ENCODE peak calls at places on chromosomes 11 and 22, in four cellular contexts. One of them, this sample, is unnamed.

GRCh38 chr11:33187851-33188722 is 26.8 kb upstream of the CSTF3 start:
- DNase-seq in fibroblast of pulmonary artery: no peak
- DNase-seq in anterior cingulate cortex: no peak
- DNase-seq in thoracic aorta: no peak
- DNase-seq in this sample: no peak

GRCh38 chr11:110446594-110446993 is 16.8 kb downstream of the FDX1 start:
- DNase-seq in fibroblast of pulmonary artery: no peak
- DNase-seq in thoracic aorta: no peak
- DNase-seq in anterior cingulate cortex: no peak
- DNase-seq in this sample: no peak

GRCh38 chr11:67114275-67114896 is 4.7 kb upstream of the KDM2A start:
- DNase-seq in anterior cingulate cortex: no peak
- DNase-seq in fibroblast of pulmonary artery: no peak
- DNase-seq in thoracic aorta: no peak
- DNase-seq in this sample: no peak

GRCh38 chr11:10844364-10844763 is 13.5 kb downstream of the ZBED5 start:
- DNase-seq in anterior cingulate cortex: no peak
- DNase-seq in fibroblast of pulmonary artery: no peak
- DNase-seq in thoracic aorta: no peak
- DNase-seq in this sample: no peak

GRCh38 chr11:76910620-76911414 is 50.1 kb downstream of the ACER3 start:
- DNase-seq in thoracic aorta: no peak
- DNase-seq in anterior cingulate cortex: no peak
- DNase-seq in fibroblast of pulmonary artery: peak
- DNase-seq in this sample: no peak

GRCh38 chr22:17773606-17774205 is 563 bp downstream of the BID start:
- DNase-seq in anterior cingulate cortex: no peak
- DNase-seq in fibroblast of pulmonary artery: no peak
- DNase-seq in thoracic aorta: no peak
- DNase-seq in this sample: no peak

GRCh38 chr22:49521787-49522224 is 305.9 kb downstream of the BRD1 start:
- DNase-seq in thoracic aorta: no peak
- DNase-seq in fibroblast of pulmonary artery: no peak
- DNase-seq in anterior cingulate cortex: peak
- DNase-seq in this sample: no peak

GRCh38 chr22:38886333-38886732 is 14.3 kb upstream of the CBX6 start:
- DNase-seq in thoracic aorta: no peak
- DNase-seq in fibroblast of pulmonary artery: no peak
- DNase-seq in anterior cingulate cortex: no peak
- DNase-seq in this sample: peak

GRCh38 chr22:44831885-44832284 is 79.5 kb downstream of the ARHGAP8 start:
- DNase-seq in thoracic aorta: no peak
- DNase-seq in anterior cingulate cortex: no peak
- DNase-seq in fibroblast of pulmonary artery: no peak
- DNase-seq in this sample: no peak

GRCh38 chr11:109940816-109941215 is 152.4 kb upstream of the ZC3H12C start:
- DNase-seq in thoracic aorta: no peak
- DNase-seq in fibroblast of pulmonary artery: peak
- DNase-seq in anterior cingulate cortex: no peak
- DNase-seq in this sample: peak

GRCh38 chr11:129146196-129146595 is 45.9 kb downstream of the ARHGAP32 start:
- DNase-seq in anterior cingulate cortex: no peak
- DNase-seq in fibroblast of pulmonary artery: peak
- DNase-seq in thoracic aorta: no peak
- DNase-seq in this sample: peak

GRCh38 chr11:29773656-29774264 is 243.1 kb downstream of the KCNA4 start:
- DNase-seq in thoracic aorta: no peak
- DNase-seq in anterior cingulate cortex: no peak
- DNase-seq in fibroblast of pulmonary artery: peak
- DNase-seq in this sample: no peak

GRCh38 chr11:35387341-35387982 is 31.9 kb downstream of the SLC1A2 start:
- DNase-seq in fibroblast of pulmonary artery: peak
- DNase-seq in anterior cingulate cortex: no peak
- DNase-seq in thoracic aorta: no peak
- DNase-seq in this sample: no peak

GRCh38 chr11:1397146-1397861 is 7.6 kb downstream of the BRSK2 start:
- DNase-seq in fibroblast of pulmonary artery: no peak
- DNase-seq in thoracic aorta: no peak
- DNase-seq in anterior cingulate cortex: peak
- DNase-seq in this sample: no peak

GRCh38 chr11:48005878-48006277 is 25.5 kb downstream of the PTPRJ start:
- DNase-seq in anterior cingulate cortex: no peak
- DNase-seq in thoracic aorta: no peak
- DNase-seq in fibroblast of pulmonary artery: no peak
- DNase-seq in this sample: no peak

GRCh38 chr11:104764718-104765045 is 133.6 kb downstream of the CASP12 start:
- DNase-seq in anterior cingulate cortex: no peak
- DNase-seq in fibroblast of pulmonary artery: no peak
- DNase-seq in thoracic aorta: no peak
- DNase-seq in this sample: no peak

GRCh38 chr11:132717824-132718223 is 814.5 kb downstream of the OPCML start:
- DNase-seq in thoracic aorta: no peak
- DNase-seq in fibroblast of pulmonary artery: no peak
- DNase-seq in anterior cingulate cortex: no peak
- DNase-seq in this sample: no peak

GRCh38 chr11:9269492-9270030 is 4.4 kb upstream of the DENND5A start:
- DNase-seq in anterior cingulate cortex: no peak
- DNase-seq in thoracic aorta: no peak
- DNase-seq in fibroblast of pulmonary artery: peak
- DNase-seq in this sample: no peak

GRCh38 chr11:105960252-105961245 is 61.5 kb downstream of the MSANTD4 start:
- DNase-seq in fibroblast of pulmonary artery: no peak
- DNase-seq in anterior cingulate cortex: no peak
- DNase-seq in thoracic aorta: no peak
- DNase-seq in this sample: no peak

GRCh38 chr11:7060828-7061227 is 28.0 kb upstream of the RBMXL2 start:
- DNase-seq in fibroblast of pulmonary artery: peak
- DNase-seq in anterior cingulate cortex: no peak
- DNase-seq in thoracic aorta: no peak
- DNase-seq in this sample: peak

GRCh38 chr11:2530855-2531200 is 86.0 kb downstream of the KCNQ1 start:
- DNase-seq in fibroblast of pulmonary artery: no peak
- DNase-seq in thoracic aorta: no peak
- DNase-seq in anterior cingulate cortex: no peak
- DNase-seq in this sample: no peak

GRCh38 chr22:29926057-29926456 is 43.1 kb downstream of the MTMR3 start:
- DNase-seq in thoracic aorta: no peak
- DNase-seq in anterior cingulate cortex: no peak
- DNase-seq in fibroblast of pulmonary artery: no peak
- DNase-seq in this sample: no peak

GRCh38 chr11:118610773-118611432 is 3.5 kb downstream of the PHLDB1 start:
- DNase-seq in anterior cingulate cortex: peak
- DNase-seq in thoracic aorta: no peak
- DNase-seq in fibroblast of pulmonary artery: peak
- DNase-seq in this sample: peak

GRCh38 chr11:86440843-86441242 is 66.2 kb downstream of the CCDC81 start:
- DNase-seq in thoracic aorta: no peak
- DNase-seq in fibroblast of pulmonary artery: no peak
- DNase-seq in anterior cingulate cortex: no peak
- DNase-seq in this sample: no peak

GRCh38 chr22:20922141-20922751 is 5.0 kb downstream of the CRKL start:
- DNase-seq in fibroblast of pulmonary artery: no peak
- DNase-seq in thoracic aorta: no peak
- DNase-seq in anterior cingulate cortex: no peak
- DNase-seq in this sample: no peak

GRCh38 chr11:75582935-75583709 is 21.1 kb downstream of the SERPINH1 start:
- DNase-seq in fibroblast of pulmonary artery: peak
- DNase-seq in anterior cingulate cortex: peak
- DNase-seq in thoracic aorta: no peak
- DNase-seq in this sample: peak

GRCh38 chr11:73243093-73243485 is 25.0 kb downstream of the P2RY2 start:
- DNase-seq in fibroblast of pulmonary artery: no peak
- DNase-seq in thoracic aorta: no peak
- DNase-seq in anterior cingulate cortex: no peak
- DNase-seq in this sample: no peak

GRCh38 chr11:88655163-88655562 is 317.6 kb upstream of the CTSC start:
- DNase-seq in thoracic aorta: no peak
- DNase-seq in fibroblast of pulmonary artery: no peak
- DNase-seq in anterior cingulate cortex: no peak
- DNase-seq in this sample: no peak

GRCh38 chr11:118437736-118438125 is 1.4 kb downstream of the KMT2A start:
- DNase-seq in anterior cingulate cortex: no peak
- DNase-seq in fibroblast of pulmonary artery: no peak
- DNase-seq in thoracic aorta: no peak
- DNase-seq in this sample: no peak

GRCh38 chr11:14577290-14577689 is 57.1 kb upstream of the PSMA1 start:
- DNase-seq in anterior cingulate cortex: no peak
- DNase-seq in fibroblast of pulmonary artery: no peak
- DNase-seq in thoracic aorta: no peak
- DNase-seq in this sample: no peak

GRCh38 chr11:24239016-24239720 is 257.7 kb upstream of the LUZP2 start:
- DNase-seq in fibroblast of pulmonary artery: peak
- DNase-seq in anterior cingulate cortex: no peak
- DNase-seq in thoracic aorta: no peak
- DNase-seq in this sample: peak

GRCh38 chr11:108092134-108092533 is 29.2 kb upstream of the ACAT1 start:
- DNase-seq in anterior cingulate cortex: no peak
- DNase-seq in thoracic aorta: no peak
- DNase-seq in fibroblast of pulmonary artery: no peak
- DNase-seq in this sample: no peak

GRCh38 chr11:34601085-34601444 is 19.8 kb upstream of the EHF start:
- DNase-seq in fibroblast of pulmonary artery: peak
- DNase-seq in anterior cingulate cortex: no peak
- DNase-seq in thoracic aorta: no peak
- DNase-seq in this sample: no peak

GRCh38 chr11:6927030-6927617 is 898 bp downstream of the ZNF215 start:
- DNase-seq in anterior cingulate cortex: no peak
- DNase-seq in fibroblast of pulmonary artery: no peak
- DNase-seq in thoracic aorta: no peak
- DNase-seq in this sample: no peak